ENCODE peak calls at places on chromosomes 12 and 14, in five cellular contexts. I, B, S, C and U are unnamed samples.

GRCh38 chr12:2324375-2324774 is 271.6 kb downstream of the CACNA1C start:
- DNase-seq in I (peak; percentile 65), S (no peak), B (no peak), C (no peak), U (no peak)

GRCh38 chr14:28754209-28754985 is 12.2 kb upstream of the FOXG1 start:
- DNase-seq in B (no peak), C (peak; percentile 23), I (no peak), S (no peak), U (peak; percentile 33)

GRCh38 chr12:29702972-29703371 is 80.8 kb downstream of the TMTC1 start:
- DNase-seq in C (no peak), S (no peak), B (no peak), I (no peak), U (no peak)

GRCh38 chr12:7144414-7145120 is 14.4 kb downstream of the CLSTN3 start:
- DNase-seq in S (peak; percentile 12), I (no peak), C (no peak), B (no peak), U (no peak)

GRCh38 chr14:60485600-60486251 is at the start of gene C14orf39:
- DNase-seq in B (no peak), C (no peak), S (no peak), I (no peak), U (no peak)

GRCh38 chr14:37246427-37246829 is 48.7 kb downstream of the MIPOL1 start:
- DNase-seq in B (no peak), S (peak; percentile 22), I (no peak), C (peak; percentile 21), U (peak; percentile 23)

GRCh38 chr12:116955382-116956021 is 44.8 kb downstream of the FBXW8 start:
- DNase-seq in S (no peak), B (no peak), I (peak; percentile 34), C (peak; percentile 81), U (peak; percentile 54)

GRCh38 chr14:82047777-82048470 is 514.3 kb upstream of the SEL1L start:
- DNase-seq in S (no peak), B (no peak), I (no peak), C (no peak), U (no peak)

GRCh38 chr14:61120576-61120975 is 139.5 kb downstream of the SLC38A6 start:
- DNase-seq in C (no peak), S (no peak), I (no peak), B (no peak), U (no peak)

GRCh38 chr12:76024102-76024781 is 7.3 kb downstream of the PHLDA1 start:
- DNase-seq in I (no peak), S (no peak), B (no peak), C (peak; percentile 11), U (no peak)

GRCh38 chr14:20836668-20837338 is 34.2 kb upstream of the RNASE1 start:
- DNase-seq in S (no peak), C (peak; percentile 22), I (no peak), B (no peak), U (no peak)

GRCh38 chr12:41919526-41920305 is 225.0 kb downstream of the GXYLT1 start:
- DNase-seq in B (no peak), I (no peak), S (no peak), C (no peak), U (no peak)

GRCh38 chr12:55738113-55739024 is 4.6 kb upstream of the GDF11 start:
- DNase-seq in C (peak; percentile 70), B (peak; percentile 75), I (peak; percentile 84), S (peak; percentile 79), U (peak; percentile 73)

GRCh38 chr14:66074546-66074945 is 411.6 kb upstream of the CCDC196 start:
- DNase-seq in I (no peak), S (no peak), C (no peak), B (no peak), U (no peak)

GRCh38 chr12:87815738-87816137 is 213.5 kb downstream of the C12orf50 start:
- DNase-seq in B (no peak), I (no peak), C (no peak), S (no peak), U (no peak)

GRCh38 chr14:104697892-104698583 is 8.6 kb downstream of the INF2 start:
- DNase-seq in B (no peak), C (no peak), I (no peak), S (no peak), U (no peak)

GRCh38 chr14:75069021-75069810 is at the start of gene ZC2HC1C:
- DNase-seq in C (peak; percentile 78), S (peak; percentile 74), B (peak; percentile 99), I (peak; percentile 97), U (peak; percentile 82)

GRCh38 chr12:10212623-10213131 is at the start of gene GABARAPL1:
- DNase-seq in B (peak; percentile 88), I (peak; percentile 85), S (peak; percentile 61), C (peak; percentile 76), U (no peak)

GRCh38 chr14:79638647-79639266 is 572.5 kb downstream of the DIO2 start:
- DNase-seq in S (no peak), I (no peak), C (no peak), B (no peak), U (no peak)

GRCh38 chr12:85156569-85156968 is 120.4 kb downstream of the LRRIQ1 start:
- DNase-seq in C (no peak), I (no peak), B (no peak), S (no peak), U (no peak)

GRCh38 chr14:23409475-23409874 is 1.4 kb upstream of the MYH6 start:
- DNase-seq in C (no peak), S (no peak), I (no peak), B (no peak), U (no peak)

GRCh38 chr14:74240794-74241610 is 1.8 kb downstream of the VSX2 start:
- DNase-seq in I (no peak), C (no peak), S (no peak), B (no peak), U (no peak)

GRCh38 chr12:119808441-119808840 is 68.7 kb downstream of the CIT start:
- DNase-seq in B (no peak), C (peak; percentile 80), I (no peak), S (no peak), U (peak; percentile 82)

GRCh38 chr12:64551676-64552075 is 58.6 kb upstream of the RASSF3 start:
- DNase-seq in C (no peak), S (no peak), I (no peak), B (no peak), U (no peak)

GRCh38 chr14:104110491-104111209 is 25.1 kb downstream of the ASPG start:
- DNase-seq in I (peak; percentile 9), B (no peak), C (no peak), S (no peak), U (no peak)

DNA sequence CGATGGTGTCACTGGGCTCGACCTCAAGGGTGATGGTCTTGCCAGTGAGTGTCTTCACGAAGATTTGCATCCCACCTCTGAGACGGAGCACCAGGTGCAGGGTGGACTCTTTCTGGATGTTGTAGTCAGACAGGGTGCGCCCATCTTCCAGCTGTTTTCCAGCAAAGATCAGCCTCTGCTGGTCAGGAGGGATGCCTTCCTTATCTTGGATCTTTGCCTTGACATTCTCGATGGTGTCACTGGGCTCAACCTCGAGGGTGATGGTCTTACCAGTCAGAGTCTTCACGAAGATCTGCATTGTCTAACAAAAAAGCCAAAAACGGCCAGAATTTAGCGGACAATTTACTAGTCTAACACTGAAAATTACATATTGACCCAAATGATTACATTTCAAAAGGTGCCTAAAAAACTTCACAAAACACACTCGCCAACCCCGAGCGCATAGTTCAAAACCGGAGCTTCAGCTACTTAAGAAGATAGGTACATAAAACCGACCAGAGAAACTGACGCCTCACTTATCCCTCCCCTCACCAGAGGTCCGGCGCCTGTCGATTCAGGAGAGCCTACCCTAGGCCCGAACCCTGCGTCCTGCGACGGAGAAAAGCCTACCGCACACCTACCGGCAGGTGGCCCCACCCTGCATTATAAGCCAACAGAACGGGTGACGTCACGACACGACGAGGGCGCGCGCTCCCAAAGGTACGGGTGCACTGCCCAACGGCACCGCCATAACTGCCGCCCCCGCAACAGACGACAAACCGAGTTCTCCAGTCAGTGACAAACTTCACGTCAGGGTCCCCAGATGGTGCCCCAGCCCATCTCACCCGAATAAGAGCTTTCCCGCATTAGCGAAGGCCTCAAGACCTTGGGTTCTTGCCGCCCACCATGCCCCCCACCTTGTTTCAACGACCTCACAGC is 717 bp downstream of the UBC start:
- DNase-seq in C (peak; percentile 86), S (peak; percentile 57), I (peak; percentile 94), B (peak; percentile 80), U (peak; percentile 60)
- TF ChIP-seq CTCF in C (peak; percentile 62), S (peak; percentile 6), I (peak; percentile 41), B (peak; percentile 65), U (peak; percentile 71)

GRCh38 chr12:132529156-132529839 is 39.3 kb downstream of the FBRSL1 start:
- DNase-seq in S (no peak), I (no peak), B (no peak), C (no peak), U (no peak)
- H3K27ac ChIP-seq in S (no peak overlapping the region), I (no peak overlapping the region), B (no peak overlapping the region), C (no peak overlapping the region), U (no peak overlapping the region)

DNA sequence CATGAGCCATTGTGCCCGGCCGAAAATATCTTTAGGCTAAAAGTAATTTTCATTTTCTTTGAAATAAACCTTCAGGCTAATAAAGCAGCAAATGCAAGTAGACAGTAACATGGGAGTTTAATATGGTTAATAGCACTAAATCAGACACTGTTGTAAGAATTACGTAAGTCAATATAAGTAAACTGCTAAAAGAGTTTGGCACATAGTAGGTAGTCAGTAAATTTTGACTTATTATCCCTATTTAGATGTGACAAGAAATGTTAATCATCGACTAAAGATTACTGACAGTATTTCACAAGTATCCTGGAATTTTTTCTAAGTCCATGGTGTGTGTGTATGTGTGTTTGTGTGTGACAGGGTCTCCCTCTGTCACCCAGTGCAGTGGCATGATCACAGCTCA is 3.9 kb downstream of the PPP4R3A start:
- DNase-seq in B (no peak), I (no peak), S (no peak), C (no peak), U (no peak)
- H3K4me1 ChIP-seq in B (peaks cover 33% of the 10 kb centered on the region), I (peaks cover 48% of the 10 kb centered on the region), S (peaks cover 4% of the 10 kb centered on the region), C (peaks cover 13% of the 10 kb centered on the region), U (peaks cover 8% of the 10 kb centered on the region)

GRCh38 chr12:79644274-79645234 is 46.2 kb downstream of the PAWR start:
- DNase-seq in S (no peak), C (no peak), I (no peak), B (no peak), U (no peak)

GRCh38 chr12:79638490-79638889 is 52.3 kb downstream of the PAWR start:
- DNase-seq in S (no peak), B (no peak), I (no peak), C (no peak), U (no peak)

GRCh38 chr12:79645235-79645630 is 45.5 kb downstream of the PAWR start:
- DNase-seq in I (no peak), C (no peak), S (no peak), B (no peak), U (no peak)

GRCh38 chr12:79648872-79649271 is 41.9 kb downstream of the PAWR start:
- DNase-seq in I (no peak), C (no peak), S (no peak), B (no peak), U (no peak)

DNA sequence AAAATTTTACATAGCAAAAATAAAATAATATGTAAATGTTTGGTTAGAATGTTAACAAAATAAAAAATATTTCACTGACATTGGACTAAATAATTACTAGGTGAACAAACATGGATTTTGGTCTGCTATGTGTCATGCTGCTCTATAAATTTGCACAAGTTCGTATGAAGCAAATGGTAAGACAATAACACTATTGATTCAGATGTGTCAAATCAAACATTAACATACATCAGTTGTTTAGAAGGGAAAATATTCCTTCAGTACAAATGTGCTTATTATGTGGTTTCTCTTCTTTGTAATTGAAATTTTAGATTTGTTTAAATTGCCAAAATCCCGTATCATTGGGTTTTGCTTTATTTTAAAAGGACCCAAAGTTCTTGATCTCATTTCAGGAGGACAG is 46.9 kb downstream of the PAWR start:
- DNase-seq in C (no peak), S (no peak), I (no peak), B (no peak), U (no peak)
- TF ChIP-seq CTCF in C (no peak), S (no peak), I (no peak), B (no peak), U (no peak)